ENCODE peak calls at places on chromosomes 11 and 22, in seven cellular contexts. M is tibial artery; G is CD4-positive, CD25-positive, alpha-beta regulatory T cell; R is cardiac muscle cell; J is PC-3; I is GM23248; E is GM23338. Y is an unnamed sample. For H3K27me3, the result is how much of the 10 kb centered on the place peaks cover.

GRCh38 chr11:69267395-69267805 is 26.6 kb upstream of the MYEOV start:
- DNase-seq in M (no peak), G (no peak), R (no peak), J (no peak), I (no peak), E (no peak), Y (no peak)

GRCh38 chr11:1256257-1257045 is 33.6 kb downstream of the MUC5B start:
- DNase-seq in M (no peak), G (no peak), R (no peak), J (no peak), I (no peak), E (peak), Y (no peak)

GRCh38 chr22:42553475-42554361 is at the start of gene SERHL2:
- DNase-seq in M (peak), G (peak), R (peak), J (peak), I (peak), E (peak), Y (peak)

GRCh38 chr22:25497269-25497668 is 67.2 kb upstream of the GRK3 start:
- DNase-seq in M (no peak), G (no peak), R (peak), J (no peak), I (no peak), E (no peak), Y (no peak)

GRCh38 chr11:92892769-92893168 is 76.7 kb upstream of the MTNR1B start:
- DNase-seq in M (no peak), G (no peak), R (no peak), J (no peak), I (no peak), E (no peak), Y (no peak)

GRCh38 chr11:112304914-112305313 is 44.3 kb upstream of the PLET1 start:
- DNase-seq in M (no peak), G (no peak), R (no peak), J (no peak), I (no peak), E (no peak), Y (no peak)

GRCh38 chr11:32426819-32427615 is 8.3 kb downstream of the WT1 start:
- DNase-seq in M (no peak), G (no peak), R (peak), J (no peak), I (no peak), E (peak), Y (no peak)

GRCh38 chr11:130785376-130786110 is 130.7 kb downstream of the SNX19 start:
- DNase-seq in M (no peak), G (no peak), R (no peak), J (peak), I (peak), E (peak), Y (no peak)

GRCh38 chr11:114163231-114163631 is 103.7 kb downstream of the ZBTB16 start:
- DNase-seq in M (peak), G (no peak), R (no peak), J (peak), I (peak), E (no peak), Y (no peak)

GRCh38 chr11:122634507-122634906 is 21.0 kb upstream of the UBASH3B start:
- DNase-seq in M (no peak), G (no peak), R (no peak), J (peak), I (peak), E (peak), Y (no peak)

GRCh38 chr11:35464308-35464707 is 45.0 kb upstream of the SLC1A2 start:
- DNase-seq in M (no peak), G (no peak), R (no peak), J (peak), I (peak), E (no peak), Y (no peak)

GRCh38 chr11:64874841-64875240 is 3.6 kb downstream of the EHD1 start:
- DNase-seq in M (no peak), G (no peak), R (no peak), J (no peak), I (no peak), E (no peak), Y (no peak)
- H3K27ac ChIP-seq in M (peak), G (peak), R (peak), J (no peak), I (no peak), E (no peak), Y (peak)

GRCh38 chr11:78850078-78850477 is 275.4 kb upstream of the NARS2 start:
- DNase-seq in M (no peak), G (no peak), R (no peak), J (no peak), I (no peak), E (no peak), Y (no peak)
- H3K27me3 ChIP-seq in M (under half), G (under half), R (under half), J (under half), I (under half), E (under half), Y (under half)

GRCh38 chr22:46089426-46090041 is 60.8 kb upstream of the PPARA start:
- DNase-seq in M (no peak), G (no peak), R (no peak), J (no peak), I (no peak), E (no peak), Y (no peak)
- H3K4me3 ChIP-seq in M (peak), G (no peak), R (no peak), J (no peak), I (peak), E (no peak), Y (no peak)

GRCh38 chr11:119721129-119722120 is 7.6 kb downstream of the NECTIN1 start:
- DNase-seq in M (no peak), G (no peak), R (peak), J (peak), I (peak), E (peak), Y (no peak)
- H3K27ac ChIP-seq in M (no peak), G (no peak), R (no peak), J (peak), I (no peak), E (peak), Y (no peak)

GRCh38 chr22:27097933-27098332 is 440.5 kb downstream of the MIAT start:
- DNase-seq in M (peak), G (no peak), R (no peak), J (no peak), I (no peak), E (peak), Y (no peak)
- H3K27me3 ChIP-seq in M (under half), G (under half), R (under half), J (under half), I (under half), E (under half), Y (under half)

GRCh38 chr11:8811571-8811970 is 99.4 kb upstream of the AKIP1 start:
- DNase-seq in M (no peak), G (no peak), R (no peak), J (no peak), I (peak), E (no peak), Y (no peak)

GRCh38 chr11:8810331-8811301 is 100.4 kb upstream of the AKIP1 start:
- DNase-seq in M (peak), G (no peak), R (peak), J (peak), I (peak), E (peak), Y (no peak)

GRCh38 chr11:8808226-8808585 is 102.8 kb upstream of the AKIP1 start:
- DNase-seq in M (no peak), G (no peak), R (peak), J (no peak), I (no peak), E (no peak), Y (no peak)

GRCh38 chr11:8809185-8809584 is 101.8 kb upstream of the AKIP1 start:
- DNase-seq in M (no peak), G (no peak), R (no peak), J (no peak), I (peak), E (no peak), Y (no peak)

DNA sequence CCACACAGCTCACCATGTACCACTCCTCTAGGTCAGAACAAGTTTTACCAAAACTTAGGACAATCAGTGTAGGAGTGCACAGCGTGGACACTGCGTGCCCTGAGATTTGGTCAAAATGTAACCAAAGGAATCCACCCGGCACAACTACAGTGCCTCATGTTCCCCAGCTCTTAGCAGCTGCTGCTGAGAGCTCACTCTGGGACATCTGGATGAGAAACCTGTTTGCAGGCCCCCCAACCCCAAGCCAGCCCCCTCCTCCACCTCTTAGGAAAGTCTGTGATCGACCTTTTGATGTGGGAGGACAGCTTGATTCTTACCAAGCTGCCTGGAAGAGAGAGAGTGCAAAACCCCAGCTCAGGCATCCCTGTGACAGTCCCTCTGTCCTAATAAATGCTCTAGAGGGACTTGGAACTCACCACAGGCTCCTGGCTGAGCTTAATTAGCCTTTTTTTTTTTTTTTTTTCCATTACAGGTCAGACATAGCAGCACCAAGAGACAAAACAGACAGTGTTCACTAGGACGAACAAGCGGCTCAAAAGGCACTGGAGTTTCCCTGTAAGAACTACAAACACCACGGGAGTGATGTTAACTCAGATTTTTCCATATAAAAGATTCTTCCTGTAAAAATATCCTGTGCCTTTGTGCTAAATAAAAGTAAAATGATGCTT is 101.2 kb upstream of the AKIP1 start:
- DNase-seq in M (no peak), G (no peak), R (peak), J (no peak), I (peak), E (no peak), Y (no peak)
- H3K4me3 ChIP-seq in M (peak), G (no peak), R (peak), J (peak), I (peak), E (peak), Y (no peak)

GRCh38 chr22:30254307-30254706 is 7.7 kb upstream of the LIF start:
- DNase-seq in M (no peak), G (no peak), R (no peak), J (no peak), I (no peak), E (no peak), Y (no peak)

GRCh38 chr22:30250713-30251267 is 4.2 kb upstream of the LIF start:
- DNase-seq in M (no peak), G (no peak), R (no peak), J (peak), I (peak), E (no peak), Y (no peak)

GRCh38 chr22:30251661-30252226 is 5.2 kb upstream of the LIF start:
- DNase-seq in M (no peak), G (no peak), R (no peak), J (peak), I (peak), E (no peak), Y (no peak)

GRCh38 chr22:30253205-30253852 is 6.8 kb upstream of the LIF start:
- DNase-seq in M (peak), G (no peak), R (no peak), J (peak), I (peak), E (no peak), Y (no peak)

DNA sequence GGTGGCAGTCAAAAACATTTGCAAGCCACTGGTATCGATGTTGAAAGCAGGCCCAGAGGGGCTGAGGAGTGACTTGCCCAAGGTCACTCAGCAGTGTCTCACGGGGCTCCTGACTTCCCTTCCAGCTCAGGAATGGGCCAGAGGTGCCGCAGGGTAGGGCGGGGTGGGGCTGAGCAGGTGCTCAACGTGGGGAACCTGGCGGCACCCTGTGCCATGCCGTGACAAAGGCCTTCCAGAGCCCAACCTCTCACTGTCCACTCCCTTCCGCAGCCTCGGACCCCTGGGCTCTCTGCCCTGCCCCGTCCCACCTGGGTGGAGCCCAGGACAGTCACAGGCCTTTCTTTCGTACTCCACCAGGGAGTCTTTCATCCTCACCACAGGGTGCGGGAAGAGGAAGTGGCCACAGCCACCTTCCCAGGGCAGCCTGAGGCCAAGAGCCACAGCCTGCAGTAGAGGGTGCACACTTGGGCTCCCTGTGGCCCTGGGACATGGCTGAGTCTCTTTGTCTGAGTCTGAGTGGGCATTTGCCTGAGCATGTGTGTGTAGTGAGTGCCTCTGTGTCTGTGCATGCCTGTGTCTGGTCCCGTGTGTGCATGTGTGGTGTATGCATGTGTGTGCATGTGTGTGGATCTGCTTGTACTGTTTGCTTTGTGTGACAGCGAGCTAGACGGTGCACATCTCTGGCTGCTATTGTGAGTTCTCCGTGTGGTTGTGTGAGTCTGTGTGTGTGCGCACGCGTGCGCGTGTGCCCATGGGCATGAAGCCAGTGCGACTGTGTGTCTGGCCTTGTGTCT is 6.0 kb upstream of the LIF start:
- DNase-seq in M (no peak), G (no peak), R (no peak), J (peak), I (no peak), E (peak), Y (no peak)
- H3K27ac ChIP-seq in M (no peak), G (no peak), R (no peak), J (peak), I (no peak), E (no peak), Y (no peak)

Y was measured in naive thymus-derived CD4-positive, alpha-beta T cell.